ENCODE peak calls at places on chromosomes 4 and X, in five cellular contexts. H is WTC11, D is esophagus squamous epithelium, V is GM06990, Y is AG09309. J is an unnamed sample.

GRCh38 chr4:16194199-16194598 is 32.1 kb downstream of the TAPT1 start:
- DNase-seq in H (no peak), D (no peak), V (no peak), Y (peak), J (no peak)

GRCh38 chrX:6052111-6052745 is 176.4 kb downstream of the NLGN4X start:
- DNase-seq in H (no peak), D (no peak), V (no peak), Y (no peak), J (no peak)

GRCh38 chr4:1027219-1027915 is 15.9 kb downstream of the FGFRL1 start:
- DNase-seq in H (no peak), D (no peak), V (no peak), Y (no peak), J (no peak)

GRCh38 chr4:153522800-153523089 is 56.6 kb downstream of the TMEM131L start:
- DNase-seq in H (no peak), D (no peak), V (peak), Y (no peak), J (no peak)

GRCh38 chr4:168631241-168632151 is 134.6 kb downstream of the PALLD start:
- DNase-seq in H (peak), D (no peak), V (peak), Y (no peak), J (no peak)

GRCh38 chrX:23513121-23513520 is 154.2 kb upstream of the PRDX4 start:
- DNase-seq in H (no peak), D (no peak), V (no peak), Y (no peak), J (no peak)

GRCh38 chr4:159009521-159009920 is 93.4 kb upstream of the RAPGEF2 start:
- DNase-seq in H (no peak), D (no peak), V (no peak), Y (no peak), J (no peak)

GRCh38 chrX:113929004-113929403 is 654.9 kb upstream of the HTR2C start:
- DNase-seq in H (peak), D (no peak), V (peak), Y (peak), J (no peak)

GRCh38 chr4:105174098-105174497 is 27.4 kb downstream of the TET2 start:
- DNase-seq in H (no peak), D (no peak), V (no peak), Y (no peak), J (no peak)

GRCh38 chr4:17173300-17173699 is 274.9 kb upstream of the LDB2 start:
- DNase-seq in H (peak), D (no peak), V (no peak), Y (no peak), J (no peak)

GRCh38 chr4:46931981-46932380 is 22.9 kb upstream of the COX7B2 start:
- DNase-seq in H (peak), D (no peak), V (peak), Y (no peak), J (no peak)
- TF ChIP-seq CTCF in H (peak), D (no peak), V (peak), Y (peak), J (peak)

DNA sequence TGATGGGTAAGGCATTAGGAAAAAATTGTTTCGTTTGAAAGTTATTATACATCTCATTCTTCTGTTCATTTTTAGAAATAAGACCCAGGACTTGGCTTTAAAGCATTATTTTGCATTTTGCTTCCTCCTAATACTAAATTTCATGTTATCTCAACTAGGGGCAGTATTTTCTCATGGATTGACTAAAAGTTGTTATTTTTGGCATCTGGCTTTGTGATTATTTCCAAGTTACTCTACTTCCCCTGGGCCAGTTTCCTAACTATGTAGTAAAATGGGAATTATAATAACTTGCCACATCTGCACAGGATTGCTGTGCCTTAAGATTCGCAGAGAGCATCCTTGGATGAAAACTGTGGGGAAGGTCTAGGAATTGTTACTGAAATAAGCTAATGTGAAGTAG is 3.0 kb downstream of the RBPJ start:
- DNase-seq in H (no peak), D (no peak), V (no peak), Y (peak), J (no peak)
- TF ChIP-seq CTCF in H (no peak), D (no peak), V (no peak), Y (peak), J (no peak)

GRCh38 chrX:129843209-129843458 is 552 bp downstream of the ZDHHC9 start:
- DNase-seq in H (no peak), D (no peak), V (no peak), Y (no peak), J (no peak)

GRCh38 chrX:129846686-129847085 is 3.0 kb upstream of the ZDHHC9 start:
- DNase-seq in H (no peak), D (no peak), V (no peak), Y (no peak), J (no peak)

GRCh38 chrX:129842510-129843208 is 1.0 kb downstream of the ZDHHC9 start:
- DNase-seq in H (peak), D (no peak), V (no peak), Y (no peak), J (no peak)

GRCh38 chrX:129845616-129846190 is 2.0 kb upstream of the ZDHHC9 start:
- DNase-seq in H (no peak), D (no peak), V (no peak), Y (no peak), J (no peak)

DNA sequence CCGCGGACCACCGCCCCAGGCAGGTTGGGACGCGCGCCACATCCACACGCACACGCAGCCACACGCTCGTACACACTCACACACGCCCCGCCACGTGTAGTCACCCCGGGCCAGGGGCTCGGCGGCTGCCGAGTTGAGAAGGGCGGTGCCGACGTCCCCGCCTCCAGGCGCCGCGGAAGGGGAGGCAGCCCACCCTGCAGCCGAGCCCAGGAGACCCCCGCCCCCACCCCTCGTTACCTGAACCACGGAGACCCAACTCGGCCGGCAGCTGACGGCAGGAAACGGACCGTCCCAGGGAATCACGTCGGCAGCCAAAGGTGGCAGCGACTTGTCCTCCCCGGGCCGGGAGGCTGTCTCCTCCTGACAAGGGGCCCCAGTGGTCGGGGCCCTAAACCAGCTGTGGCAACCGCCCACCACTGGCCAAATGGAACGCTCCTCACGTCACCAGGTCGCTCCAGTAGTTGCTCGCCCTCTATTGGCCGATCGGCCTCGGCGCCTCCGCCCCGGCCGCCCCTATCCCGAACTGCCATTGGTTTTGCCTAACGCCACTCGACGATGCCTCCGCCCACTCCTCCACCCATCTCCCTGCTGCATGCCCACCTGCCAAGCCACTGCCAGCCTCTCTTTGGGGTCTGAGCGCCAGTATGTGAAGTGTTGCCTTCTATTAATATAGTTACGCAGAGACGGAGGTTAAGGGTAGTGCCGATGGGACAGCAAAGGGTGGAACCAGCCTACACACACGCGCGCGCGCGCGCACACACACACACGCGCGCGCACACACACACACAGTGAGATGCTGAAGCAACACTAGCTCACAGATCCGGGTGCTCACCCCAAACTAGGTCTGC is at the start of gene ZDHHC9:
- DNase-seq in H (peak), D (peak), V (peak), Y (peak), J (peak)
- TF ChIP-seq CTCF in H (no peak), D (no peak), V (no peak), Y (no peak), J (no peak)

GRCh38 chr4:124199185-124199584 is 513.3 kb downstream of the ANKRD50 start:
- DNase-seq in H (no peak), D (no peak), V (no peak), Y (no peak), J (no peak)

GRCh38 chr4:124206779-124207605 is 505.5 kb downstream of the ANKRD50 start:
- DNase-seq in H (no peak), D (no peak), V (no peak), Y (peak), J (no peak)

GRCh38 chr4:124199755-124200154 is 512.8 kb downstream of the ANKRD50 start:
- DNase-seq in H (no peak), D (no peak), V (no peak), Y (no peak), J (no peak)

GRCh38 chr4:124203613-124204284 is 508.8 kb downstream of the ANKRD50 start:
- DNase-seq in H (no peak), D (no peak), V (no peak), Y (peak), J (no peak)

GRCh38 chr4:124202106-124202505 is 510.4 kb downstream of the ANKRD50 start:
- DNase-seq in H (no peak), D (no peak), V (no peak), Y (no peak), J (no peak)
- TF ChIP-seq CTCF in H (no peak), D (no peak), V (no peak), Y (no peak), J (peak)

J was measured in thoracic aorta.